ENCODE peak calls at places on chromosomes 2 and 18, in four cellular contexts. C is A549, W is K562, G is HepG2. N is an unnamed sample.
A peak's percentile ranks its signal among the peaks of the same experiment; 100 is the strongest.

GRCh38 chr2:230995821-230996220 is at the start of gene SPATA3:
- DNase-seq in G (no peak), C (no peak), W (no peak), N (no peak)

GRCh38 chr2:113128386-113128664 is 927 bp downstream of the IL1RN start:
- DNase-seq in G (no peak), W (no peak), C (no peak), N (no peak)

GRCh38 chr18:58789856-58790255 is 74.8 kb upstream of the ZNF532 start:
- DNase-seq in G (no peak), W (no peak), C (peak; percentile 88), N (no peak)

GRCh38 chr18:35116784-35117318 is 75.6 kb downstream of the MAPRE2 start:
- DNase-seq in C (no peak), W (no peak), G (no peak), N (no peak)

GRCh38 chr2:230640540-230641011 is 72.1 kb upstream of the CAB39 start:
- DNase-seq in G (no peak), W (no peak), C (peak; percentile 41), N (no peak)

GRCh38 chr2:197813093-197813787 is 8.8 kb downstream of the PLCL1 start:
- DNase-seq in W (peak; percentile 51), C (peak; percentile 61), G (peak; percentile 68), N (no peak)

GRCh38 chr2:167749641-167750040 is 497.8 kb downstream of the STK39 start:
- DNase-seq in C (no peak), G (no peak), W (no peak), N (no peak)

GRCh38 chr2:200454839-200455801 is 54.7 kb downstream of the KCTD18 start:
- DNase-seq in C (peak; percentile 33), W (no peak), G (peak; percentile 15), N (no peak)

GRCh38 chr2:38184964-38185603 is 109.1 kb upstream of the CYP1B1 start:
- DNase-seq in C (no peak), G (no peak), W (no peak), N (no peak)

GRCh38 chr18:63319383-63320040 is at the start of gene BCL2:
- DNase-seq in W (peak; percentile 28), G (no peak), C (peak; percentile 18), N (peak; percentile 43)

GRCh38 chr2:235857613-235858012 is 310.6 kb downstream of the GBX2 start:
- DNase-seq in W (no peak), C (no peak), G (no peak), N (no peak)

GRCh38 chr18:32724071-32724696 is 48.6 kb downstream of the KLHL14 start:
- DNase-seq in G (no peak), C (no peak), W (no peak), N (no peak)

GRCh38 chr18:72727038-72727690 is 140.6 kb downstream of the NETO1 start:
- DNase-seq in W (no peak), G (no peak), C (peak; percentile 4), N (no peak)

GRCh38 chr18:75201273-75201898 is 7.6 kb downstream of the PTGR3 start:
- DNase-seq in C (no peak), G (no peak), W (no peak), N (no peak)

GRCh38 chr2:28802975-28803429 is 7.6 kb upstream of the SPDYA start:
- DNase-seq in W (no peak), G (no peak), C (peak; percentile 63), N (no peak)

GRCh38 chr2:170714156-170715061 is 728 bp upstream of the SP5 start:
- DNase-seq in C (peak; percentile 6), G (no peak), W (peak; percentile 97), N (peak; percentile 31)

GRCh38 chr18:32368170-32368569 is 102.5 kb downstream of the GAREM1 start:
- DNase-seq in W (no peak), G (no peak), C (no peak), N (no peak)

GRCh38 chr2:30165050-30165520 is 18.3 kb downstream of the YPEL5 start:
- DNase-seq in C (peak; percentile 96), W (peak; percentile 88), G (peak; percentile 95), N (peak; percentile 54)

GRCh38 chr2:219634171-219634940 is 6.9 kb downstream of the SLC4A3 start:
- DNase-seq in G (no peak), C (no peak), W (no peak), N (peak; percentile 2)

GRCh38 chr2:28449126-28449488 is 46.8 kb upstream of the PLB1 start:
- DNase-seq in W (no peak), G (no peak), C (no peak), N (no peak)

GRCh38 chr2:65420712-65421431 is 11.5 kb downstream of the SPRED2 start:
- DNase-seq in G (no peak), W (no peak), C (peak; percentile 50), N (no peak)

GRCh38 chr2:181123798-181124217 is 143.4 kb downstream of the UBE2E3 start:
- DNase-seq in W (no peak), C (no peak), G (no peak), N (no peak)

GRCh38 chr2:85853499-85854165 is 35.2 kb downstream of the ST3GAL5 start:
- DNase-seq in C (no peak), G (no peak), W (no peak), N (no peak)

GRCh38 chr2:950627-950992 is at the start of gene SNTG2:
- DNase-seq in G (no peak), C (no peak), W (peak; percentile 88), N (peak; percentile 66)

GRCh38 chr2:46281939-46282338 is 15.3 kb upstream of the EPAS1 start:
- DNase-seq in W (no peak), C (no peak), G (no peak), N (no peak)

GRCh38 chr2:218161639-218162038 is 5.1 kb downstream of the CXCR1 start:
- DNase-seq in C (no peak), W (no peak), G (no peak), N (no peak)

GRCh38 chr2:164745012-164745797 is 96.4 kb downstream of the COBLL1 start:
- DNase-seq in C (no peak), G (peak; percentile 58), W (no peak), N (no peak)

GRCh38 chr2:138787053-138787666 is 7.0 kb upstream of the NXPH2 start:
- DNase-seq in W (no peak), G (peak; percentile 44), C (peak; percentile 25), N (no peak)

GRCh38 chr2:5782103-5782502 is 89.9 kb downstream of the SOX11 start:
- DNase-seq in W (no peak), C (no peak), G (no peak), N (no peak)

GRCh38 chr2:217713395-217714267 is 289.2 kb downstream of the TNS1 start:
- DNase-seq in W (peak; percentile 63), C (peak; percentile 61), G (peak; percentile 55), N (peak; percentile 91)

GRCh38 chr2:173205375-173205774 is 129.7 kb downstream of the MAP3K20 start:
- DNase-seq in C (no peak), W (no peak), G (no peak), N (no peak)

GRCh38 chr2:28387082-28387960 is 5.3 kb upstream of the FOSL2 start:
- DNase-seq in W (no peak), C (no peak), G (no peak), N (no peak)

GRCh38 chr2:120596191-120596781 is 139.4 kb upstream of the GLI2 start:
- DNase-seq in C (no peak), G (no peak), W (no peak), N (no peak)

DNA sequence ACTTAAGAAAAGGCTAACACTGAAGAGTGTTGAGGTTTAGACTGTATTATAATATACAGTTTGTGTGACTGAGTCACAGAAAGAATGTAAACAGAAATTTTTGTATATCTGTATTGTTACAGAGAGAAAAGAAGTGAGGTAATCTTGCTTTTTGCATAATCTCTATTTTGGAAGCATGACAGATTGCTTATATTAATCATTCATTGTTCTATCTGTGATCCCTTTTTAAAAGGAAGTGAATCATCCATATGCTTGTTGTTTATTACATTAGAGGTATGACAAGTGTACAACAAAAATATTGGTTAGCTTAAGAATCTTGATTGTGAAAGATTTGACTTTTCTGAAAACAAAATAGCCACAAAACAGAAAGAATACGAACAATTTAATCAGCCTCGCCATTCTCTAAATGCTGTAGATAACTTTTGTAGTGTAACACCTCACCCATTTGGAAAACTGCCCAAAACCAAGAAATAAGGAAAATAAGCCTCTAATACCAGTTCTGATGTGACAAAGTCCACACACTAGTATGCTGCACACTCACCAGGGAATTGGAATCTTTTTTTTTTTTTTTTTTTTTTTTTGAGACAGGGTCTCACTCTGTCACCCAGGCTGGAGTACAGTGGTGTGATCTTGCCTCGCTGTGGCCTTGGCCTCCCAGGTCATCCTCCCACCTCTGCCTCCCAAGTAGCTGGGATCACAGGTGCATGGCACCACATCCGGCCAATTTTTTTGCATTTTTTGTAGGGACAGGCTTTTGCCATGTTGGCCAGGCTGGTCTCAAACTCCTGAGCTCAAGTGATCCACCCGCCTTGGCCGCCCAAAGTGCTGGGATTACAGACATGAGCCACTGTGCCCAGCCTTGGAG is 91.5 kb upstream of the LPIN2 start:
- DNase-seq in C (no peak), W (no peak), G (no peak), N (no peak)
- TF ChIP-seq NR3C1 in C (no peak), W (no peak), G (no peak), N (no peak)

GRCh38 chr2:62014102-62014501 is 108.6 kb downstream of the COMMD1 start:
- DNase-seq in W (no peak), G (peak; percentile 38), C (peak; percentile 43), N (no peak)
- TF ChIP-seq NR3C1 in W (no peak), G (no peak), C (no peak), N (no peak)

GRCh38 chr2:239055756-239056493 is 208.0 kb downstream of the TWIST2 start:
- DNase-seq in G (no peak), W (no peak), C (no peak), N (no peak)
- TF ChIP-seq NR3C1 in G (no peak), W (no peak), C (no peak), N (no peak)

GRCh38 chr2:233051241-233052149 is 8.6 kb upstream of the INPP5D start:
- DNase-seq in C (no peak), G (no peak), W (peak; percentile 45), N (peak; percentile 81)
- TF ChIP-seq NR3C1 in C (no peak), G (no peak), W (no peak), N (no peak)

DNA sequence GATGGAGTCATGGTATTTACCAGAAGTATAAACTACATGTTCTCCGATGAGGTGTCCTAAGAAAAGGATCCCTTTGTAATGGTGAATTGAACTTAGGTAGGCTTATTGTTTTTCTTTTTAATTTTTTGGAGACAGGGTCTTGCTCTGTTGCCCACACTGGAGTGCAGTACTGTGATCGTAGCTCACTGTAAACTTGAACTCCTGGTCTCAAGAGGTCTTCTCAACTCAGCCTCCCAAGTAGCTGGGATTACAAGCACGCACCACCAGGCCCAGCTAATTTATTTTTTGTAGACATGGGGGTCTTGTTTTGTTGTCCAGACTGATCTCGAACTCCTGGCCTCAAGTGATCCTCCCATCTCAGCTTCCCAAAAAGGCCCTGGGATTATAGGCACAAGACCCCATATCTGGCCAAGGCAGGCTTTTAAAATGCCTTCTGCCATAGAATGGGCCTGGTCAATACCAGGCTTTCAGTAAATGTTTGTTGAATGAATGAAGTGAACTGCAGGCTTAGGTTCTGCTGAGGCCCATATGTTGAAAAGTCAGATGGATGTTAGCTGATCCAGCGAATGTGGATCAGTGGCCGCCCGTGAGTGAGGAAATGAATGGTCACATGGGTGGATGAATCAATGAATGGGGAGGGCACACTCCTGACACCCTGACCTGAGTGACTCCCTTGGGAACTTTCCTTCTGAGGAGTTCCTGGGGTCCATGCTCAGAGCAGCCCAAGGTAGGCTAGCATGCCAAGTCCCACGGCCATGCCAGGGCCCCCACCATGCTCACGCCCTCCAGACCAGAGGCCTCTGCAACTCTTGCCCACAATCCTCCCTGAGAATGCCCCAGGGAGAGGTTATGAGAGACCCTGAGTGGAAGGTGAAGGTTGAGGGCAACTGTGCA is 118.0 kb upstream of the MYCN start:
- DNase-seq in G (no peak), C (no peak), W (no peak), N (no peak)
- TF ChIP-seq NR3C1 in G (no peak), C (no peak), W (no peak), N (no peak)

GRCh38 chr2:144510206-144510991 is 9.5 kb downstream of the ZEB2 start:
- DNase-seq in C (no peak), G (peak; percentile 45), W (no peak), N (peak; percentile 46)
- TF ChIP-seq NR3C1 in C (no peak), G (no peak), W (no peak), N (no peak)

N was measured in WTC11.